ENCODE peak calls at places on chromosome 13, in nine cellular contexts. S, U, R, C, P, Q, N, B and X are unnamed samples.

GRCh38 chr13:33152389-33152788 is 133.2 kb downstream of the STARD13 start:
- DNase-seq in S (no peak), U (no peak), R (no peak), C (no peak), P (no peak), Q (no peak), N (no peak), B (no peak), X (no peak)

GRCh38 chr13:113581871-113582270 is 2.7 kb upstream of the TFDP1 start:
- DNase-seq in S (no peak), U (peak; percentile 87), R (no peak), C (no peak), P (no peak), Q (no peak), N (no peak), B (no peak), X (peak; percentile 2)

GRCh38 chr13:63979951-63980350 is 2564.3 kb upstream of the PCDH20 start:
- DNase-seq in S (no peak), U (no peak), R (no peak), C (no peak), P (no peak), Q (no peak), N (no peak), B (no peak), X (no peak)

GRCh38 chr13:107376393-107377085 is 808.6 kb upstream of the ARGLU1 start:
- DNase-seq in S (no peak), U (no peak), R (no peak), C (no peak), P (no peak), Q (no peak), N (no peak), B (peak; percentile 22), X (no peak)

GRCh38 chr13:46160474-46161066 is 21.4 kb downstream of the LCP1 start:
- DNase-seq in S (no peak), U (no peak), R (no peak), C (no peak), P (no peak), Q (peak; percentile 24), N (no peak), B (peak; percentile 75), X (no peak)

GRCh38 chr13:113119166-113119821 is 3.3 kb upstream of the F10 start:
- DNase-seq in S (no peak), U (no peak), R (no peak), C (no peak), P (no peak), Q (no peak), N (no peak), B (no peak), X (peak; percentile 7)

GRCh38 chr13:34817246-34817645 is 124.8 kb upstream of the NBEA start:
- DNase-seq in S (no peak), U (no peak), R (no peak), C (no peak), P (no peak), Q (no peak), N (no peak), B (no peak), X (no peak)

GRCh38 chr13:96817336-96817941 is 176.8 kb downstream of the OXGR1 start:
- DNase-seq in S (no peak), U (no peak), R (no peak), C (no peak), P (no peak), Q (peak; percentile 7), N (no peak), B (peak; percentile 14), X (no peak)

GRCh38 chr13:80134360-80134759 is 206.6 kb downstream of the SPRY2 start:
- DNase-seq in S (no peak), U (no peak), R (no peak), C (no peak), P (no peak), Q (no peak), N (no peak), B (no peak), X (no peak)

GRCh38 chr13:80126382-80127068 is 214.4 kb downstream of the SPRY2 start:
- DNase-seq in S (no peak), U (no peak), R (no peak), C (no peak), P (no peak), Q (no peak), N (no peak), B (no peak), X (no peak)

GRCh38 chr13:80132741-80133601 is 208.0 kb downstream of the SPRY2 start:
- DNase-seq in S (peak; percentile 17), U (no peak), R (peak; percentile 77), C (peak; percentile 13), P (no peak), Q (no peak), N (peak; percentile 70), B (peak; percentile 38), X (peak; percentile 54)

GRCh38 chr13:80133631-80134083 is 207.3 kb downstream of the SPRY2 start:
- DNase-seq in S (no peak), U (no peak), R (peak; percentile 15), C (no peak), P (no peak), Q (no peak), N (no peak), B (no peak), X (no peak)

DNA sequence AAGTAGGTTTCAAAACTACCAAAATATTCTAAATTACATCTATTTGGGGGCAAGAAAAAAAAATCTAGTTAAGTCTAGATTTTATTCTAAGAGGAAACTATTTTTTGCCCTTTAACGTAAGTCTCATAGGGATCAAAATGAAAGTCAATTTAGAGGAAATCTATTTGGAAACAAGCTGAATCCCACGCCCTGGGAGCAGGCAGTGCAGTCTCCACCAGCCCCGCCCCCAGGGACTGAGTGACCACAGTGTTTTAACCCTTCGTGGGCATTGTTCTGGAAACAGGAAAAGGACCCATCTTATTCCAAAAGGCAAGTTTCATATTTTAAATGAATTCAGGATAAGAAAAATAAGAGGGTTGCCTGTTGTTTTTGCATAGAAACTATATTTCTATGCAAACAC is 209.7 kb downstream of the SPRY2 start:
- DNase-seq in S (peak; percentile 40), U (no peak), R (peak; percentile 81), C (peak; percentile 44), P (no peak), Q (no peak), N (peak; percentile 80), B (peak; percentile 56), X (peak; percentile 73)
- H3K4me3 ChIP-seq in S (no peak overlapping the region), U (peak overlapping the region; percentile 24), R (no peak overlapping the region), C (peak overlapping the region; percentile 2), P (no peak overlapping the region), Q (no peak overlapping the region), N (peak overlapping the region; percentile 23), B (peak overlapping the region; percentile 7), X (peak overlapping the region; percentile 32)

DNA sequence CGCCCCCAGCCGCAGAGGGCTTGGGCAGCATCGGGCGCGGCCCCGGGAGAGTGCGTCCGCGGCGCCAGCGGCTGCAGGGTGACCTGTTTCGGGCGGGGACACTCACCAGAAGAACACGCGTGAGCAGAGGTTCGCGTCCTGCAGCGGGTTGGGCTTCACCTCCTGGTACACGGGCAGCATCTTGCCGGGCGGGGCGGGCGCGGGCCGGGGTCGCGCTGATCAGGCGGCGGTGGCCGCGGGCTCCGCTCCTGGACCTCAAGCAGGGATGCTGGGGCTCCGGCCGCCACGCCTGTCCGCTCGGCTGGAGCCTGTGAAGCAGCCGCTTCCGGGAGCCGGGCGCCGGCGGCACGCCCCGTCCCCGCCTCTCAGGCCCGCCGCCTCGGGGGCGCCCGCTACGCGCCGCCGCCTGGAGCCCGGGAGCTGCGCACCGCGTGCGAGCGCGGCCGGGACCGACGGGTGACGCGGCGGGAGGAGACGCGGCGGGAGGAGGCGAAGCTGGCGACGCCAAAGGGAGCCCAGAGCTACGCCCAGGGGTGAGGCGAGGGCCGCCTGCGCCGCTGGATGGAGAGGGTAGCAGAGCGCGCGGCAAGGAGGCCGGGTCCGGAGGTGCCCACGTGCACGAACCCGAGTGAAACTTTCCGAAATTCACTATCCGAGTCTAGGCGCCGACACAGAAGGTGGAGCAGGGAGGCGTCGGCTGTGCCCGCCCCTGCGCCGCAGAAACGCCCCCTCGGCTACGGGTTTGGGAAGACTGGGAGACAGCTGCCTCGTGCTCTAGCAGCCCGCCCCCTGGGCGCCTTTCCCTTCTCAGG is at the start of gene ABCC4:
- DNase-seq in S (peak; percentile 65), U (no peak), R (peak; percentile 73), C (no peak), P (peak; percentile 25), Q (peak; percentile 79), N (peak; percentile 88), B (peak; percentile 91), X (peak; percentile 70)
- TF ChIP-seq EP300 in S (no peak), U (no peak), R (no peak), C (no peak), P (no peak), Q (no peak), N (no peak), B (no peak), X (no peak)

GRCh38 chr13:50357136-50357535 is 341.9 kb downstream of the KCNRG start:
- DNase-seq in S (no peak), U (peak; percentile 72), R (no peak), C (no peak), P (no peak), Q (no peak), N (no peak), B (no peak), X (no peak)

GRCh38 chr13:50358715-50359367 is 343.6 kb downstream of the KCNRG start:
- DNase-seq in S (no peak), U (peak; percentile 87), R (no peak), C (no peak), P (no peak), Q (no peak), N (no peak), B (no peak), X (no peak)

GRCh38 chr13:50357586-50358118 is 342.4 kb downstream of the KCNRG start:
- DNase-seq in S (no peak), U (peak; percentile 83), R (no peak), C (no peak), P (no peak), Q (no peak), N (peak; percentile 67), B (no peak), X (peak; percentile 58)

GRCh38 chr13:50359779-50360178 is 344.5 kb downstream of the KCNRG start:
- DNase-seq in S (no peak), U (peak; percentile 74), R (no peak), C (no peak), P (no peak), Q (no peak), N (no peak), B (no peak), X (no peak)

GRCh38 chr13:50358221-50358620 is 343.0 kb downstream of the KCNRG start:
- DNase-seq in S (no peak), U (peak; percentile 74), R (no peak), C (no peak), P (no peak), Q (no peak), N (no peak), B (peak; percentile 8), X (no peak)
- H3K4me3 ChIP-seq in S (no peak overlapping the region), U (no peak overlapping the region), R (no peak overlapping the region), C (no peak overlapping the region), P (no peak overlapping the region), Q (no peak overlapping the region), N (no peak overlapping the region), B (no peak overlapping the region), X (no peak overlapping the region)

GRCh38 chr13:75610466-75610865 is 25.7 kb upstream of the LMO7 start:
- DNase-seq in S (no peak), U (no peak), R (no peak), C (no peak), P (no peak), Q (no peak), N (no peak), B (no peak), X (no peak)

GRCh38 chr13:75603038-75603437 is 33.1 kb upstream of the LMO7 start:
- DNase-seq in S (no peak), U (no peak), R (no peak), C (no peak), P (no peak), Q (no peak), N (no peak), B (no peak), X (no peak)

GRCh38 chr13:75612354-75612753 is 23.8 kb upstream of the LMO7 start:
- DNase-seq in S (no peak), U (no peak), R (no peak), C (no peak), P (no peak), Q (no peak), N (no peak), B (no peak), X (no peak)

DNA sequence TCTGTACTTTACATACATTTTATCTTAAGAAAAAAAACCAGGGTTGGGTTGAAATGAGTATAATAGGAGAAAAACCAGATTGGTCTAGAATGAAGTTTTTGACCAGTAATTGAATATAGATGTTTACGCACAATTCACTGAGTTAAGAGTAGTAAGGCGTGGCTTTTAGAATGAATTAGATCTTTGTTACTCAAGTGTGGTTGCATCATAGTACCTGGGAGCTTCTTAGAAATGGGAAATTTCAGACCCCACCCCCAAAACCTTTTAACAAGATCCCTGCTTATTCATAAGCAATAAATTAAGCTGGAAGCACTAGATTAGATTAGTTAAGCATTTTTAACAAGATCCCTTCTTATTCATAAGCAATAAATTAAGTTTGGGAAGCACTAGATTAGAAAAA is 28.7 kb upstream of the LMO7 start:
- DNase-seq in S (no peak), U (no peak), R (no peak), C (no peak), P (no peak), Q (no peak), N (no peak), B (no peak), X (no peak)
- TF ChIP-seq EP300 in S (no peak), U (no peak), R (no peak), C (no peak), P (no peak), Q (no peak), N (no peak), B (no peak), X (no peak)